ENCODE peak calls at places on chromosomes 6 and 20, in five cellular contexts. C is neural crest cell, G is epithelial cell of esophagus, L is AG09309, Z is choroid plexus epithelial cell. J is an unnamed sample.

GRCh38 chr6:170031684-170032121 is 259.2 kb downstream of the DLL1 start:
- DNase-seq in C (no peak), G (no peak), L (no peak), Z (no peak), J (no peak)

GRCh38 chr6:11459002-11459658 is 78.4 kb upstream of the TMEM170B start:
- DNase-seq in C (no peak), G (no peak), L (no peak), Z (no peak), J (peak; percentile 47)

GRCh38 chr20:47349365-47350180 is 6.9 kb downstream of the ZMYND8 start:
- DNase-seq in C (no peak), G (no peak), L (no peak), Z (peak; percentile 67), J (no peak)

GRCh38 chr20:1500496-1500895 is 9.3 kb upstream of the SIRPB2 start:
- DNase-seq in C (no peak), G (peak; percentile 78), L (no peak), Z (no peak), J (no peak)

GRCh38 chr6:105786890-105787655 is 299.1 kb upstream of the PRDM1 start:
- DNase-seq in C (no peak), G (peak; percentile 54), L (no peak), Z (no peak), J (peak; percentile 58)

GRCh38 chr20:11496382-11496781 is 421.3 kb upstream of the BTBD3 start:
- DNase-seq in C (no peak), G (no peak), L (no peak), Z (no peak), J (no peak)

GRCh38 chr6:134146268-134147032 is 94.0 kb upstream of the SLC2A12 start:
- DNase-seq in C (no peak), G (no peak), L (no peak), Z (no peak), J (no peak)

GRCh38 chr20:23349338-23350006 is 1.1 kb upstream of the NXT1 start:
- DNase-seq in C (no peak), G (no peak), L (no peak), Z (no peak), J (peak; percentile 22)

GRCh38 chr6:13397359-13398080 is 69.2 kb upstream of the TBC1D7 start:
- DNase-seq in C (no peak), G (no peak), L (no peak), Z (no peak), J (no peak)

GRCh38 chr20:13243826-13244376 is 22.8 kb downstream of the ISM1 start:
- DNase-seq in C (no peak), G (peak; percentile 87), L (peak; percentile 52), Z (peak; percentile 23), J (no peak)

GRCh38 chr6:86871681-86872080 is 65.6 kb upstream of the HTR1E start:
- DNase-seq in C (no peak), G (no peak), L (no peak), Z (no peak), J (no peak)

GRCh38 chr6:2971420-2972218 is at the start of gene SERPINB6:
- DNase-seq in C (peak; percentile 35), G (peak; percentile 44), L (peak; percentile 61), Z (peak; percentile 80), J (peak; percentile 36)

GRCh38 chr6:29628419-29629281 is 4.3 kb downstream of the GABBR1 start:
- DNase-seq in C (peak; percentile 74), G (peak; percentile 71), L (peak; percentile 18), Z (peak; percentile 82), J (peak; percentile 67)

GRCh38 chr20:36394340-36394965 is 88.3 kb downstream of the DLGAP4 start:
- DNase-seq in C (no peak), G (peak; percentile 42), L (no peak), Z (no peak), J (no peak)
- TF ChIP-seq CTCF in C (no peak), G (no peak), L (no peak), Z (no peak), J (no peak)

DNA sequence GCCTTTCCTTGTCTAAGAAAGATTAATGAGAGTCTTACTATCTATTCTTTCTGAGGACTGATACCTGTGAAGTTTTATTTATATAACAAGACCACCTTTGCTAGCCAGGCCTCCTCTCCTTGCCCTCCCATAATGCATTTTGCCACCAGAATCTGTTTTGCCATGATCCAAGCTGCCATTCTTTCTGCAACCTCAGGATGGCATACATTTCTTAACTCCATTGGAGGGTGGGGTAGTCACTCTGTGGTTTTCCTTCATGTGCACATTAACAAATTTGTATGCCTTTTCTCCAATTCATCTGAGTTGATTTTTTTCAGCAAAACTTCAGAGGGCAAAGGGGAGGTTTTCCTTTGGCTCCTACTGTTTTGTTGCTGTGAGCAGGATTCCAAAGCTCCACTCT is 26.4 kb upstream of the ENPP4 start:
- DNase-seq in C (no peak), G (no peak), L (no peak), Z (no peak), J (no peak)
- TF ChIP-seq CTCF in C (no peak), G (no peak), L (no peak), Z (no peak), J (no peak)

GRCh38 chr6:21073318-21073839 is 520.2 kb upstream of the SOX4 start:
- DNase-seq in C (no peak), G (no peak), L (no peak), Z (no peak), J (no peak)
- TF ChIP-seq CTCF in C (no peak), G (no peak), L (no peak), Z (no peak), J (no peak)

GRCh38 chr6:39794231-39794630 is 2.1 kb downstream of the DAAM2 start:
- DNase-seq in C (no peak), G (no peak), L (no peak), Z (no peak), J (no peak)
- TF ChIP-seq CTCF in C (no peak), G (no peak), L (no peak), Z (no peak), J (no peak)

GRCh38 chr6:99241905-99242534 is 107.5 kb downstream of the FAXC start:
- DNase-seq in C (peak; percentile 31), G (peak; percentile 67), L (no peak), Z (peak; percentile 67), J (peak; percentile 11)
- TF ChIP-seq CTCF in C (peak; percentile 72), G (peak; percentile 78), L (peak; percentile 40), Z (peak; percentile 74), J (no peak)

GRCh38 chr6:136790411-136791295 is 1.6 kb downstream of the MAP3K5 start:
- DNase-seq in C (no peak), G (no peak), L (no peak), Z (peak; percentile 58), J (no peak)

GRCh38 chr6:136791296-136792065 is 796 bp downstream of the MAP3K5 start:
- DNase-seq in C (peak; percentile 5), G (peak; percentile 58), L (no peak), Z (peak; percentile 73), J (peak; percentile 65)

GRCh38 chr6:136793348-136793747 is 1.1 kb upstream of the MAP3K5 start:
- DNase-seq in C (no peak), G (no peak), L (no peak), Z (no peak), J (peak; percentile 50)

GRCh38 chr6:136792945-136793289 is 640 bp upstream of the MAP3K5 start:
- DNase-seq in C (peak; percentile 75), G (peak; percentile 88), L (peak; percentile 50), Z (peak; percentile 94), J (peak; percentile 96)

DNA sequence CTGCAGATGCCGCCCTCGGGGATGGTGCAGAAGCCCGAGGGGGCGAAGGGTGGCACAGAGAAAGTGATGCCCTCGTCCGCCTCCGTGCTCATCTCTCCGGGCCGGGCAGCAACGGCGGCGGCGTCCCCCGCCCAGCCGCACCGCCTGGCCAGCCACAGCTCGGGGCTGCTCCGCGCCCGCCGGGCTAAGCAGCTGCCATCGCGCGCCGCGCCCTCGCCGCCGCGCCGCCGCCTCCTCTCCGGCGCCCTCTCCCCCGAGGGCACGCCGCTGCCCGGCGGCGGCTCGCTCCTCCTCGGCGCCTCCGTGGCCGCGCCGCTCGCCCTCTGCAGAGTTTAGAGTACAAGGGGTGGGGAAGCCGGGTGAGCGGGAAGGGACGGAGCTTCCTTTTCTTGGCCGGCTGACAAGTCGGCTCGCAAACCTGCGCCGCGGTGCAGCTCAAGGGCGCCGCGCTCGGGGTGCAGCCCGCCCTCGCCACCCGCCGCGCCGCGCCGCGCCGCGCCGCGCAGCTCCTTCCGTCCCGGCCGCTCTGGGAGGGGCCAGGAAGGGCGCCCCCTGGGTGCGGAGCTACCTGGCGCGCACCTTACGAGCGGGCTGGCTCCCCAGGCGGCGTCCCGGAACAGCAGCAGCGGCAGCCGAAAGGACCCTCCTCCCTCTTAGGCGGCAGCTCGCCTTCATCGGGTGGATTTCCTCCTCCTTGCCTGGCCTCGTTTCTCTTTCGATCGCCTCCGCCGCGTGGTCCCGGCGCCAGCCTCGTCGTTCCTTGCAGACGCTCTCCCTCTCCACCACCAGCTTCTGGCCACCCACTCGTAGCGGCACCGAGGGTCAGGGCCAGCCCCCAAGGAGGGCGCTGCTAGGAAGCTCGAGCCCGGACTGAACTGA is at the start of gene MAP3K5:
- DNase-seq in C (peak; percentile 44), G (peak; percentile 94), L (no peak), Z (peak; percentile 88), J (peak; percentile 88)
- TF ChIP-seq CTCF in C (no peak), G (peak; percentile 50), L (peak; percentile 52), Z (peak; percentile 44), J (no peak)